ENCODE peak calls at places on chromosome 21, in six cellular contexts. J is lung, E is left lung, P is endothelial cell, U is glutamatergic neuron, C is cardiac muscle cell. V is an unnamed sample.

GRCh38 chr21:37620401-37620800 is 253.8 kb downstream of the DYRK1A start:
- DNase-seq in U (no peak), P (no peak), C (no peak), E (no peak), J (no peak), V (no peak)

GRCh38 chr21:32757804-32758203 is 13.8 kb downstream of the PAXBP1 start:
- DNase-seq in U (no peak), C (no peak), E (no peak), P (no peak), J (no peak), V (no peak)

GRCh38 chr21:14527690-14528652 is 18.1 kb downstream of the SAMSN1 start:
- DNase-seq in E (no peak), U (peak; percentile 36), C (no peak), P (no peak), J (no peak), V (no peak)

GRCh38 chr21:21714396-21714795 is 716.2 kb downstream of the NCAM2 start:
- DNase-seq in C (no peak), P (no peak), U (no peak), J (no peak), E (no peak), V (no peak)

GRCh38 chr21:26093094-26093493 is 77.5 kb downstream of the APP start:
- DNase-seq in U (no peak), P (no peak), C (no peak), E (no peak), J (no peak), V (no peak)

GRCh38 chr21:31501921-31502320 is 157.6 kb upstream of the SOD1 start:
- DNase-seq in C (no peak), P (no peak), J (no peak), E (no peak), U (no peak), V (no peak)

GRCh38 chr21:36589352-36589971 is 109.5 kb upstream of the SIM2 start:
- DNase-seq in C (no peak), U (no peak), E (peak; percentile 66), J (peak; percentile 48), P (peak; percentile 21), V (peak; percentile 60)

GRCh38 chr21:28485301-28486022 is 507.2 kb downstream of the LTN1 start:
- DNase-seq in E (no peak), J (no peak), P (no peak), C (no peak), U (no peak), V (no peak)

GRCh38 chr21:42737969-42738590 is 84.7 kb downstream of the PDE9A start:
- DNase-seq in P (no peak), J (peak; percentile 43), E (no peak), C (no peak), U (no peak), V (no peak)

GRCh38 chr21:27564684-27565280 is 597.9 kb upstream of the ADAMTS5 start:
- DNase-seq in C (peak; percentile 63), E (no peak), U (peak; percentile 41), J (no peak), P (peak; percentile 29), V (peak; percentile 40)

GRCh38 chr21:38979271-38980196 is 173.8 kb downstream of the ETS2 start:
- DNase-seq in E (no peak), P (no peak), U (no peak), J (no peak), C (no peak), V (peak; percentile 49)

GRCh38 chr21:35932232-35932911 is 128.0 kb downstream of the SETD4 start:
- DNase-seq in P (no peak), U (no peak), J (peak; percentile 39), E (no peak), C (peak; percentile 72), V (no peak)

GRCh38 chr21:41726630-41726969 is 40.3 kb downstream of the RIPK4 start:
- DNase-seq in U (no peak), J (no peak), C (no peak), E (no peak), P (no peak), V (no peak)

GRCh38 chr21:28833181-28833580 is 159.5 kb downstream of the LTN1 start:
- DNase-seq in E (no peak), C (no peak), J (no peak), P (no peak), U (no peak), V (no peak)

GRCh38 chr21:35120631-35121180 is 71.6 kb upstream of the RUNX1 start:
- DNase-seq in E (no peak), P (no peak), J (no peak), U (no peak), C (no peak), V (no peak)

GRCh38 chr21:38352536-38353219 is 95.9 kb downstream of the KCNJ15 start:
- DNase-seq in U (peak; percentile 79), P (peak; percentile 81), C (peak; percentile 68), E (no peak), J (peak; percentile 73), V (peak; percentile 77)

GRCh38 chr21:36753556-36753955 is 54.6 kb downstream of the SIM2 start:
- DNase-seq in U (no peak), P (no peak), C (no peak), E (no peak), J (no peak), V (no peak)

GRCh38 chr21:42558846-42559245 is 45.2 kb downstream of the SLC37A1 start:
- DNase-seq in U (peak; percentile 15), J (no peak), C (no peak), P (no peak), E (peak; percentile 51), V (peak; percentile 5)

GRCh38 chr21:25456672-25457071 is 150.6 kb downstream of the MRPL39 start:
- DNase-seq in P (no peak), E (no peak), J (no peak), C (no peak), U (no peak), V (no peak)

GRCh38 chr21:16855164-16855667 is 657.6 kb upstream of the CXADR start:
- DNase-seq in J (no peak), P (no peak), U (no peak), C (no peak), E (no peak), V (no peak)

GRCh38 chr21:16851054-16851453 is 661.8 kb upstream of the CXADR start:
- DNase-seq in J (no peak), P (no peak), C (no peak), U (no peak), E (no peak), V (no peak)
- TF ChIP-seq CTCF in J (no peak), P (peak; percentile 53), C (no peak), U (peak; percentile 71), E (no peak), V (no peak)

DNA sequence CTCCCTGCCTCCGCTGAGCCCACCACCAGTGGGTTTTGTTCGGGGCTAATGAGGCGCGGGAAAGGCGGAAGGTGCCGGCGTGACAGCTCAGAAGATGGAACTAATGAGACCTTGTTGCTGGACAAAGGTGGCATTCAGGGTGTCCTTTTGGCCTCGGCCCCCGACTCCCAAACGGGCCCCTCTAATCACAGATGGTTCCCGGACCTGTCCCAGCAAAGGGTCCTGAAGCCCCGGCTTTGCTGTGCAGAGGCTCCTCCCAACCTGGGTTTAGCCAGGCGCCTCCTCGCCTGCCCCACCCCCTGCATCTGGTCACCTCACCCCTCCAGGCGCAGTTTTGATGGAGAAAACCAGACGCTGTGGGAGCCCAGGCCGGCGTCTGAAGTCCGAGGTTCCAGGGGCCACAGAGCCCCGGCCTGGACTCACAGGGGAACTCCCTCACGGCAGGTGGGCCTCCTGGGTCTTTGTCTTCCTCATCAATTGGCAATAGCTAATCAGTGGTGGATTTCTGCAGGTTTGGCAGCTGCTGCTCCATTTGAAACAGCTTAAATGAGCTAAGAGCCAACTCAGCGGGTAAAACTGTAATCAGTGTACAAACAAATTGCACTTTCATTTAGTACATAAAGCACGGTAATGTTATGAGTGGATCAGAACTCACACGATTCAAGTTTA is 44.3 kb upstream of the ADARB1 start:
- DNase-seq in E (peak; percentile 53), C (no peak), P (no peak), J (no peak), U (no peak), V (peak; percentile 42)
- TF ChIP-seq CTCF in E (no peak), C (no peak), P (no peak), J (no peak), U (no peak), V (no peak)

GRCh38 chr21:45988366-45989347 is 7.1 kb downstream of the COL6A1 start:
- DNase-seq in C (no peak), J (no peak), P (peak; percentile 4), E (no peak), U (no peak), V (peak; percentile 6)

GRCh38 chr21:45987121-45987711 is 5.6 kb downstream of the COL6A1 start:
- DNase-seq in P (peak; percentile 11), E (peak; percentile 77), J (no peak), U (peak; percentile 16), C (no peak), V (peak; percentile 8)

GRCh38 chr21:45985471-45986315 is 4.1 kb downstream of the COL6A1 start:
- DNase-seq in U (no peak), P (peak; percentile 3), C (no peak), J (no peak), E (peak; percentile 80), V (peak; percentile 7)

GRCh38 chr21:45984584-45985095 is 3.1 kb downstream of the COL6A1 start:
- DNase-seq in E (no peak), U (no peak), P (no peak), C (no peak), J (no peak), V (no peak)

DNA sequence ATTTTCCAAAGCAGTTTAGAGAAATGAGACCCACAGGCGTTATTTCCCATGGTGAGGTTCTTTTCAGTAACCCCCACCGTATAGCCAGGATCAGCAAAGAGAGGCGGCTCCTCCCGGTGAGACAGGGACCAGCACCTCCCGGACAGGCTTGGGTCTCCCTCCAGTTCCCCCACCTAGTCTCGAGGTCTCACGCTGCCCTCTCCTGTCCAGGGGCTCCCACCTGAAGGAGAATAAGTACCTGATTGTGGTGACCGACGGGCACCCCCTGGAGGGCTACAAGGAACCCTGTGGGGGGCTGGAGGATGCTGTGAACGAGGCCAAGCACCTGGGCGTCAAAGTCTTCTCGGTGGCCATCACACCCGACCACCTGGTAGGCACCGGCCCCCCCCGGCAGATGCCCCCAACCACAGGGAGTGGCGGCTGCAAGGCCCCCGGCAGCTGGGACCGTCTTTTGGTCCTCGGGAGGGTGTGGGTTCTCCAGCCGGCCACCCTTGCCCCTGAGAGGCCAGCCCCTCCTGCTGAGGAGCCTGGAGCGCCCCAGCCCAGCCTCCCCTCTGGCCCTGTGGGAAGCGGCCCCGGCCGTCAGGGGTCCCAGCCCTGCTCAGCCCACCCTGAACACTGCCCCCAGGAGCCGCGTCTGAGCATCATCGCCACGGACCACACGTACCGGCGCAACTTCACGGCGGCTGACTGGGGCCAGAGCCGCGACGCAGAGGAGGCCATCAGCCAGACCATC is 4.9 kb downstream of the COL6A1 start:
- DNase-seq in C (no peak), J (no peak), U (no peak), P (peak; percentile 3), E (peak; percentile 78), V (peak; percentile 8)
- TF ChIP-seq CTCF in C (no peak), J (no peak), U (no peak), P (no peak), E (no peak), V (no peak)

DNA sequence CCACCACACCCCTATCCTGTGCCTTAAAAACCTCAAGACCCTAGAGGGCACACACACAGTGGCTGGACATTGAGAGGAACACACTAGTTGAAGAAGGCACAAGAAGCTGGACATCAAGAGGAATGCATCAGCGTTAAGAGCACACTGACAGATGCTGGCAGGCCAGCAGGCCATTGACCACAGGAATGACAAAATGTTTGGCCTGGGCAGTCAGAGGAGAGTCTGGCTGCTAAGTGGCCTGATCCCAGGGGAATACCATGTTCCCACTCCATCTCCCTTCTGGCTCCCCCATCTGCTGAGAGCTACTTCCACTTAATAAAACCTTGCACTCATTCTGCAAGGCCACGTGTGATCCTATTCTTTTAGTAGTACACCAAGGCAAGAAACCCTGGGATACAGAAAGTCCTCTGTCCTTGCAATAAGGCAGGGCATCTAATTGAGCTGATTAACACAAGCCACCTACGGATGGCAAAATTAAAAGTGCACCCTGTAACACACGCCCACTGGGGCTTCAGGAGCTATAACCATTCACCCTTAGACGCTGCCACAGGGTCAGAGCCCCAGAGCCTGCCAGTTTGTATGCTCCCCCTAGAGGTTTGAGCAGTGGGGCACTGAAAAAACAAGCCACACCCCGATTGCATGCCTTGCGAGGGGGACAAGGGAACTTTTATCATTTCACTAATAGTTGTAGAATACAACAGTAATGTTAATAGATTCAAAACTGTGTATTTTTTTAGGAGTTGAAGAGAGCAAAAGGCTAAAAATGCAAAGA is 1216.1 kb upstream of the NCAM2 start:
- DNase-seq in E (no peak), P (no peak), J (no peak), U (peak; percentile 68), C (no peak), V (peak; percentile 18)
- TF ChIP-seq CTCF in E (no peak), P (no peak), J (no peak), U (peak; percentile 22), C (no peak), V (no peak)

V was measured in WTC11.